ENCODE peak calls at places on chromosomes 4 and X, in five cellular contexts. O is psoas muscle, X is testis, U is uterus, I is HepG2. D is an unnamed sample.

GRCh38 chr4:113582737-113583136 is 178.8 kb downstream of the CAMK2D start:
- DNase-seq in O (no peak), X (no peak), I (no peak), U (no peak), D (peak; percentile 18)

GRCh38 chr4:143700420-143701352 is at the start of gene FREM3:
- DNase-seq in X (no peak), U (no peak), O (no peak), I (no peak), D (no peak)

GRCh38 chr4:182653596-182653995 is 263.6 kb downstream of the DCTD start:
- DNase-seq in I (no peak), O (no peak), X (no peak), U (no peak), D (no peak)

GRCh38 chr4:118280501-118281218 is 72.1 kb downstream of the PRSS12 start:
- DNase-seq in O (no peak), X (peak; percentile 72), U (no peak), I (peak; percentile 74), D (peak; percentile 25)

GRCh38 chr4:114264877-114265291 is 285.4 kb upstream of the ARSJ start:
- DNase-seq in O (no peak), I (peak; percentile 1), U (no peak), X (no peak), D (no peak)

GRCh38 chr4:44563496-44563895 is 87.9 kb downstream of the YIPF7 start:
- DNase-seq in I (no peak), U (no peak), X (no peak), O (no peak), D (no peak)

GRCh38 chr4:76989391-76990061 is 40.0 kb downstream of the SEPTIN11 start:
- DNase-seq in O (no peak), X (no peak), I (no peak), U (no peak), D (no peak)

GRCh38 chr4:8917321-8917811 is 45.7 kb upstream of the HMX1 start:
- DNase-seq in X (no peak), O (no peak), U (no peak), I (no peak), D (no peak)

GRCh38 chr4:7556558-7556957 is 121.8 kb upstream of the PSAPL1 start:
- DNase-seq in X (no peak), U (no peak), I (no peak), O (no peak), D (no peak)

GRCh38 chrX:39012561-39013209 is 211.4 kb downstream of the MID1IP1 start:
- DNase-seq in O (no peak), I (no peak), U (no peak), X (no peak), D (no peak)

GRCh38 chrX:45070116-45071007 is 130.3 kb downstream of the DIPK2B start:
- DNase-seq in I (peak; percentile 12), O (no peak), U (no peak), X (no peak), D (no peak)

GRCh38 chr4:123159479-123159878 is 237.1 kb upstream of the NUDT6 start:
- DNase-seq in O (no peak), X (no peak), U (no peak), I (no peak), D (no peak)

GRCh38 chr4:169143335-169143734 is 127.4 kb downstream of the SH3RF1 start:
- DNase-seq in U (no peak), O (no peak), I (no peak), X (no peak), D (no peak)

GRCh38 chrX:53442322-53442631 is 8.1 kb upstream of the HSD17B10 start:
- DNase-seq in I (no peak), U (no peak), O (no peak), X (no peak), D (no peak)

GRCh38 chr4:100742045-100742444 is 224.2 kb upstream of the EMCN start:
- DNase-seq in O (no peak), X (no peak), I (peak; percentile 4), U (no peak), D (no peak)

GRCh38 chrX:72180539-72180938 is 1.0 kb upstream of the PIN4 start:
- DNase-seq in X (no peak), U (no peak), I (no peak), O (no peak), D (no peak)

GRCh38 chr4:8664031-8664805 is 71.7 kb downstream of the CPZ start:
- DNase-seq in O (no peak), U (no peak), I (no peak), X (no peak), D (no peak)

GRCh38 chr4:13647012-13647411 is 19.5 kb upstream of the BOD1L1 start:
- DNase-seq in X (peak; percentile 33), O (no peak), U (no peak), I (no peak), D (no peak)

GRCh38 chrX:131792789-131793462 is 230.2 kb upstream of the STK26 start:
- DNase-seq in X (no peak), U (peak; percentile 89), I (no peak), O (peak; percentile 82), D (peak; percentile 17)
- H3K27ac ChIP-seq in X (no peak overlapping the region), U (peak overlapping the region; percentile 80), I (no peak overlapping the region), O (peak overlapping the region; percentile 87), D (peak overlapping the region; percentile 50)

DNA sequence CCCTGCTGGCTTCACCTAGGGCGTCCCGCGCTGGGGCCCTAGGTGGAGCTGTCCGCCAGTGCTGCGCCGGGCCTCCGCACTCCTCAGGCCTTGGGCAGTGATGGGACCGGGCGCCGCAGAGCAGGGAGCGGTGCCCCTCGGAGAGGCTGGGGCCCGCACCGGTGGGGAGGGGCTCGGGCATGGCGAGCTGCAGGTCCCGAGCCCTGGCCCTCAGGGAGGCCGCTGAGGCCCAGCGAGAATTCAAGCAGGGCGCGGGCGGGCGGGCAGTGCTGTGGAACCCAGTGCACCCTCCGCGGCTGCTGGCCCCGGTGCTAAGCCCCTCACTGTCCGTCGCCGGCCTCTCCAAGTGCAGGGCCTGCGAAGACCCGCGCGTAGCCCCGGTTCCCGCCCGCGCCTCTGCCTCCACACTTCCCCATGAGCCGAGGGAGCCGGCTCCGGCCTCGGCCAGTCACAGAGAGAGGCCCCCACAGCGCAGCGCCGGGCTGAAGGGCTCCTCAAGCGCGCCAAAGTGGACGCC is 565.1 kb upstream of the NDST4 start:
- DNase-seq in X (peak; percentile 39), I (no peak), U (no peak), O (no peak), D (no peak)
- H3K4me1 ChIP-seq in X (no peaks in the 10 kb centered on the region), I (no peaks in the 10 kb centered on the region), U (no peaks in the 10 kb centered on the region), O (no peaks in the 10 kb centered on the region), D (no peaks in the 10 kb centered on the region)

GRCh38 chr4:110163327-110164070 is 34.9 kb downstream of the ELOVL6 start:
- DNase-seq in O (no peak), U (no peak), X (no peak), I (no peak), D (no peak)
- TF ChIP-seq CTCF in O (no peak), U (no peak), X (no peak), I (no peak), D (no peak)

DNA sequence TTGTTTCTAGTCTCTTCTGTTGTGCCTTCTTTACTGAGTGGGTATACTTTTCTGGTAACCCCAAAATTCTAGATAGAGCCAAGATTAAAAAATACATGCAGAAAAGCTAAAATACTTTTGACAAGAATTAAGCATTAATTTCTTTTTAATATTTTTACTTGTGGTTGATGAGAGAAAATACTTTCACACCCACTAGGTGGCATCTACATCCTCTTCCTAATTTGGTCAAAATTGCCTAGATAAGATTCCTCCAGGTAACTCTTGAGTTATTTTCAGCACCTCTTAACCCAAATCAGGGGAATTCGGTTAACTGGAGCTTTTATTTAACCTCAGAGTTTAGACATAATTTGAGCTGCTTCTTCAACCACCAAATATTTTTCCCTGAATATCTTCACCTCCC is 28.4 kb upstream of the COX7B2 start:
- DNase-seq in O (no peak), U (no peak), X (no peak), I (no peak), D (no peak)
- H3K27ac ChIP-seq in O (no peak overlapping the region), U (no peak overlapping the region), X (no peak overlapping the region), I (no peak overlapping the region), D (no peak overlapping the region)

GRCh38 chrX:133305348-133305747 is 87.2 kb upstream of the TFDP3 start:
- DNase-seq in I (no peak), U (no peak), X (no peak), O (no peak), D (no peak)
- H3K4me1 ChIP-seq in I (no peaks in the 10 kb centered on the region), U (no peaks in the 10 kb centered on the region), X (no peaks in the 10 kb centered on the region), O (peaks cover 6% of the 10 kb centered on the region), D (no peaks in the 10 kb centered on the region)

DNA sequence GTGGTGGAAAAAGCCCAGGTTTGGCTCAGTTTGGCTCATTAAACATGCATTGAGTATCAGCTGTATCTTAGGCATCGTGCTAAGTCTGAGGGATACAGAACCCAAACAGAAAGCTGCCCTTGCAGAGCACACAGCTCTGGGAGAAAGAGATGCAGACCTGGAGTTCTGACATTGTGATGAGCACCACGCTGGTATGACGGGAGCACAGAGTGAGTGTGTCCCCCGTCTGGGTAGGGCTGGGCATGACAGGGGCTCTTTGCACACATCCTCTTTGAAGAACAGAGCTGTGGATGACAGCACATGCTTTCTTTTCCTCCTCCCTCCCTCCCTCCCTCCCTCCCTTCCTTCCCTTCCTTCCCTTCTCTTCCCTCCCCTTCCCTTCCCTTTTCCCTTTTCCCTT is 52.2 kb downstream of the CLCN4 start:
- DNase-seq in X (no peak), O (no peak), I (no peak), U (no peak), D (no peak)
- TF ChIP-seq CTCF in X (no peak), O (no peak), I (no peak), U (no peak), D (no peak)

DNA sequence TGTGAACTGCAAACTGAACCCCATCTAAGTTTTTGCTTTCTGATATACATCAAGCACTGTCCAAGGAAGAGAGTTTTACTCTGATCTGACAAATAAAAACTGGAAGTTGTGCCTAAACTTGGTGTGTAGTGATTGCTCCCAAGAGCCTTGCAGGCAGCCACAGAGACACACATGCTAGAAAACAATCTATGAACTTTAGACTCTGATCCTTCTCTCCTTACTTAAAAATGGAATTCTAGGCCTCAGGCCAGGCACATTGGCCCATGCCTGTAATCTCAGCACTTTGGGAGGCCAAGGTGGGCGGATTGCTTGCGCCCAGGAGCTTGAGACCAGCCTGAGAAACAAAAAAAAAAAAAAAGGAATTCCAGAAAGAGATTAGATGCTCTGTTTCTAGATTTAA is 45.7 kb upstream of the S100G start:
- DNase-seq in U (no peak), X (no peak), I (no peak), O (no peak), D (no peak)
- H3K27ac ChIP-seq in U (no peak overlapping the region), X (no peak overlapping the region), I (peak overlapping the region; percentile 50), O (peak overlapping the region; percentile 62), D (peak overlapping the region; percentile 62)

DNA sequence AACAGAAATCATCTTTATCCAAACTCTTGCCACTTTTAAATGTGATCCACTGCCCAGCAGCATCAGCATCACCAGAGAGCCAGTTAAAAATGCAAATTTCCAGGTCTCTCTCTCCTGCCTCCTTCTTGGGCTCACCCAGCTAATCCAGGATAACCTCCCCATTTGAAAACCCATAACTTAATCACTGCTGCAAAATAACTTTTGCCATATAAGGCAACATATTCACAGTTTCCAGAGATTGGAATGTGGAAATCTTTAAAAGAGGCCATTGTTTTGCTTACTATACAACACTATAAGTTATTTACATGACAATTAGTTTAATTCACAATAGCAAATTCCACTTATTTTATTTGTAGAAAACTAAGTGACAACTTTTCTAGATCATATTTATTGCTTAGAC is 4.8 kb upstream of the EXOSC9 start:
- DNase-seq in I (no peak), U (no peak), O (no peak), X (no peak), D (no peak)
- H3K4me1 ChIP-seq in I (peaks cover 61% of the 10 kb centered on the region), U (no peaks in the 10 kb centered on the region), O (peaks cover 10% of the 10 kb centered on the region), X (peaks cover 2% of the 10 kb centered on the region), D (peaks cover 5% of the 10 kb centered on the region)

D was measured in heart right ventricle.